ENCODE peak calls at places on chromosomes 7 and 10, in five cellular contexts. U is AG10803, Y is HepG2, B is adipocyte, G is AG04450. R is an unnamed sample.

GRCh38 chr10:7561216-7561893 is 105.4 kb downstream of the ITIH5 start:
- DNase-seq in Y (peak), U (peak), G (no peak), B (peak), R (peak)

GRCh38 chr10:1160561-1160961 is 104.4 kb downstream of the WDR37 start:
- DNase-seq in Y (no peak), B (no peak), U (no peak), G (no peak), R (no peak)

GRCh38 chr7:5234852-5235831 is 45.1 kb downstream of the WIPI2 start:
- DNase-seq in Y (no peak), U (peak), B (no peak), G (no peak), R (peak)

GRCh38 chr7:92751902-92752901 is 84.2 kb downstream of the CDK6 start:
- DNase-seq in Y (peak), B (peak), U (peak), G (peak), R (no peak)

GRCh38 chr10:50346947-50347346 is 95.6 kb upstream of the ASAH2 start:
- DNase-seq in U (no peak), Y (no peak), G (no peak), B (no peak), R (no peak)

GRCh38 chr7:44279286-44279685 is 46.1 kb downstream of the CAMK2B start:
- DNase-seq in U (no peak), G (no peak), Y (no peak), B (no peak), R (no peak)

GRCh38 chr7:55539380-55539779 is 32.9 kb downstream of the VOPP1 start:
- DNase-seq in B (no peak), U (no peak), G (no peak), Y (no peak), R (no peak)

GRCh38 chr7:30896783-30897617 is 14.7 kb upstream of the AQP1 start:
- DNase-seq in Y (no peak), B (no peak), G (no peak), U (no peak), R (no peak)

GRCh38 chr10:1172256-1172975 is 116.2 kb downstream of the WDR37 start:
- DNase-seq in G (no peak), U (no peak), Y (no peak), B (no peak), R (no peak)

GRCh38 chr7:12637819-12638592 is 49.4 kb upstream of the ARL4A start:
- DNase-seq in U (no peak), Y (no peak), B (peak), G (peak), R (no peak)

GRCh38 chr10:30063098-30063497 is 3.7 kb upstream of the JCAD start:
- DNase-seq in G (peak), Y (no peak), B (peak), U (peak), R (no peak)

GRCh38 chr10:14478639-14479038 is 147.9 kb upstream of the FRMD4A start:
- DNase-seq in U (peak), Y (no peak), G (peak), B (peak), R (no peak)

GRCh38 chr7:47537716-47538640 is 43.9 kb downstream of the TNS3 start:
- DNase-seq in G (no peak), Y (no peak), B (peak), U (no peak), R (no peak)

GRCh38 chr10:61313460-61313859 is 139.7 kb downstream of the TMEM26 start:
- DNase-seq in U (peak), Y (no peak), B (peak), G (no peak), R (no peak)

GRCh38 chr7:139568813-139569490 is 45.5 kb downstream of the CLEC2L start:
- DNase-seq in U (no peak), G (no peak), B (no peak), Y (no peak), R (no peak)

GRCh38 chr10:51001587-51001986 is 72.7 kb upstream of the PRKG1 start:
- DNase-seq in U (peak), B (peak), G (no peak), Y (no peak), R (no peak)

GRCh38 chr10:78763651-78764395 is 304.9 kb upstream of the ZMIZ1 start:
- DNase-seq in Y (no peak), G (no peak), U (no peak), B (no peak), R (no peak)

GRCh38 chr7:138338361-138338760 is 121.7 kb upstream of the TRIM24 start:
- DNase-seq in Y (no peak), U (no peak), B (no peak), G (no peak), R (peak)

GRCh38 chr10:103193820-103194529 is 903 bp upstream of the NT5C2 start:
- DNase-seq in Y (no peak), G (no peak), U (peak), B (no peak), R (no peak)

GRCh38 chr7:122935620-122936019 is 49.4 kb upstream of the CADPS2 start:
- DNase-seq in U (no peak), B (no peak), G (no peak), Y (no peak), R (no peak)

GRCh38 chr10:71713135-71714040 is 6.2 kb downstream of the C10orf105 start:
- DNase-seq in G (peak), Y (no peak), U (peak), B (peak), R (no peak)

GRCh38 chr10:61478621-61479312 is 25.6 kb upstream of the TMEM26 start:
- DNase-seq in B (no peak), G (no peak), Y (no peak), U (no peak), R (no peak)

DNA sequence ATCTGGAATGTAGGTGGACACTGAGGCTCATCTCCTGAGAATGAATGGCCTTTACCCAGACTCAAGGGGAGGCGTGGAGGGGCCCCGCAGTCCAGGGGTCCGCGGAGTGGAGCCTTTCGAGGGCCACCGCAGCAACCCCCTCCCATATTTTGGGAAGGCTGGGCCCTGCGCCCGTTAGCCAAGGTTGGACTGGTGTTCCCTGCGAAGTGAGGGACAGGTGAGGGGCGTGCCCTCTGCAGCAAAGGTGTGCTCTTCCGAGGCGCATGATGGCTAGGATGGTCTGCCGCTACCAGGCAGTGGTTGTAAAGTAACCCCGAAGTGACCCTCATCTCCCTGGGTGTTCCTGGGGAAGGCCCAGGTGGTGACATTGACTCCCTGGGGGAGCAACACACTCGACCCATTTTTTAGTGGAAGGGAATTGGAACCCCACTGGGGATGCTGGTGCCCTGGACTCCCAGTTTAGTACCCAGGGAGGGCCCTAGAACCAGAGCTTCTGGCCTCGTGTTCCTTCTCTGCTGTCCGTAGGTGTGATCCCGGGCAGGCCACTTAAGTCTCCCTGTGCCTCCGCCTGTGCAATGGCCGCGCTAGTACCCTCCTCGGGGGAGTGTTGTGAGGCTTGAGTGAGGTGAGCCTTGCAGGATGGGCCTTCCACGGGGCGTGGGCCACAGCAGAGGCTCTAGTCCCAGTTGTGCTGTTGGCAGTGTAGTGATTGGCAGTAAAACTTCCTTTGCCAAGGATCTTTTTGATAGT is 779 bp downstream of the FAM241B start:
- DNase-seq in Y (no peak), B (no peak), G (no peak), U (no peak), R (no peak)
- H3K4me3 ChIP-seq in Y (peak), B (peak), G (peak), U (no peak), R (peak)

GRCh38 chr10:101967119-101967518 is 88.9 kb downstream of the ARMH3 start:
- DNase-seq in B (no peak), G (no peak), Y (no peak), U (no peak), R (no peak)
- H3K4me3 ChIP-seq in B (no peak), G (no peak), Y (no peak), U (no peak), R (no peak)

GRCh38 chr7:80764132-80764531 is 125.7 kb downstream of the CD36 start:
- DNase-seq in B (no peak), G (no peak), U (no peak), Y (no peak), R (no peak)

GRCh38 chr7:80760292-80760691 is 121.8 kb downstream of the CD36 start:
- DNase-seq in G (no peak), B (no peak), Y (peak), U (no peak), R (peak)

GRCh38 chr7:80766724-80767123 is 128.3 kb downstream of the CD36 start:
- DNase-seq in Y (no peak), B (no peak), U (no peak), G (no peak), R (no peak)

GRCh38 chr7:80763289-80763688 is 124.8 kb downstream of the CD36 start:
- DNase-seq in U (no peak), Y (no peak), B (no peak), G (no peak), R (no peak)

GRCh38 chr7:80763704-80764103 is 125.3 kb downstream of the CD36 start:
- DNase-seq in G (no peak), Y (no peak), U (no peak), B (no peak), R (no peak)
- H3K4me3 ChIP-seq in G (no peak), Y (no peak), U (no peak), B (no peak), R (no peak)

DNA sequence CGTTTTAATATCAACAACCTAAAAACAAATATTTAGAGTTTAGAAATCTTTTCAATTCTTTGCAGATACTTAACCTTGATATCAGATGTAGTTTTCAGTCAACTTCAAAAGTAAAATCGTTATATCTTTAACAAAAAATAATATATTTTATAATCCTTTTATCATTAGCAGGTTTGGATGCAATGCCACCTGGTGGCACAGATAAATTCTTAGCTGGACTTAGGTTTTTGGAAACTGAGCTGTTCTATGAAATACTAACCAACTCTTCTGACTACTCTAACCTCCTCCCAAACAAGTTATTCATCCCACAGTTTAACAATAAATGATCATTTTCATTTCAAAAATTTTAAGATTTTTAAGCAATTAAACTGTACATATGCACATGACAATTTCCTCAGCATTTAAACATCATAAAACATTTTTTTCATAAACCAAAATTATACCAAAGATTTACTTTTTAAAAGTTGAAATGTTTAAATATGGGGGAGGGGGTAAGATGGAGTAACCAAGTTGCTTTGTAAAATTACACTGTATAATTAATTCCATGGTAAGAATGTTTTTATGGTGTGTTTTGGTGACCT is 56.9 kb downstream of the HIBADH start:
- DNase-seq in G (no peak), U (peak), B (peak), Y (peak), R (peak)
- H3K4me3 ChIP-seq in G (no peak), U (no peak), B (peak), Y (peak), R (peak)

GRCh38 chr7:130297628-130298027 is 4.7 kb downstream of the CPA4 start:
- DNase-seq in G (no peak), U (no peak), B (no peak), Y (no peak), R (no peak)

GRCh38 chr7:130298927-130299326 is 6.0 kb downstream of the CPA4 start:
- DNase-seq in B (no peak), U (no peak), Y (no peak), G (no peak), R (no peak)

GRCh38 chr7:130299909-130300308 is 6.9 kb downstream of the CPA4 start:
- DNase-seq in G (no peak), U (peak), Y (no peak), B (no peak), R (no peak)

GRCh38 chr7:130296221-130296951 is 3.4 kb downstream of the CPA4 start:
- DNase-seq in U (peak), Y (no peak), B (no peak), G (no peak), R (no peak)

DNA sequence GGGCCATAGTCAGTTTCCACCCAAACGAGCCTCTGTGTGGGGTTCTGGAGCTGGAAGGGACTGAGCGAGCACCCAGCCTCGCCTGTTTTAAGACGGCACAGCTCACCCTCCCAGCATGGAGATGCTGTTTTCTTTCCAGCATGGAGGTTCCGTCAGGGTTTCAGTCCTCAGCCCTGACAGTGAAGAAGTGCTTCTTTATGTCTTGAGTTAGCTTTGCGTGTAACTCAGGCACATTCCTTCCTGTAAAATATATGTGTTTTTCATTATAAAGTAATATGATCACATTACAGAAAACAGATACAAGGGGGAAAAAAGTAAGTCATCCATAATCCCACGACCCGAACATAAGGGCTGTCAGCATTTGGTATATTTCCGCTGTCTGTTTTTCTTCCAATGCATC is 5.1 kb downstream of the CPA4 start:
- DNase-seq in U (no peak), B (no peak), Y (no peak), G (no peak), R (no peak)
- H3K4me3 ChIP-seq in U (no peak), B (no peak), Y (no peak), G (no peak), R (no peak)

R was measured in LNCaP clone FGC.